ENCODE peak calls at places on chromosomes 6 and 20, in six cellular contexts. V is cardiac muscle cell, S is left ventricle myocardium inferior, Z is stomach, Y is H9, I is trophoblast cell. L is an unnamed sample. For H3K4me1, the result is how much of the 10 kb centered on the place peaks cover.

GRCh38 chr6:138545621-138545980 is 46.3 kb upstream of the NHSL1 start:
- DNase-seq in S (peak), V (peak), Y (peak), Z (peak), I (no peak), L (peak)

GRCh38 chr20:25053207-25054132 is 4.5 kb downstream of the ACSS1 start:
- DNase-seq in Y (no peak), Z (peak), V (peak), I (no peak), S (peak), L (peak)

GRCh38 chr6:116208056-116208785 is 45.7 kb downstream of the TSPYL4 start:
- DNase-seq in Z (no peak), I (peak), V (no peak), S (no peak), Y (no peak), L (no peak)

GRCh38 chr6:97572943-97573342 is 289.9 kb upstream of the MMS22L start:
- DNase-seq in S (no peak), V (no peak), Y (no peak), I (no peak), Z (no peak), L (no peak)

GRCh38 chr20:15320941-15321340 is 983.5 kb upstream of the FLRT3 start:
- DNase-seq in Z (no peak), S (no peak), I (no peak), Y (no peak), V (no peak), L (peak)

GRCh38 chr20:63487116-63487764 is 11.6 kb downstream of the EEF1A2 start:
- DNase-seq in Y (no peak), V (no peak), I (no peak), Z (no peak), S (no peak), L (no peak)

GRCh38 chr20:32888636-32889035 is 29.9 kb downstream of the EFCAB8 start:
- DNase-seq in Y (no peak), Z (no peak), S (no peak), V (no peak), I (no peak), L (no peak)

GRCh38 chr20:48339147-48339985 is 488.4 kb downstream of the PREX1 start:
- DNase-seq in Y (no peak), Z (no peak), S (no peak), I (no peak), V (peak), L (no peak)

GRCh38 chr6:37502703-37503485 is 3.2 kb upstream of the CCDC167 start:
- DNase-seq in I (no peak), V (no peak), S (no peak), Z (no peak), Y (no peak), L (no peak)

GRCh38 chr6:45699663-45700062 is 316.0 kb downstream of the CLIC5 start:
- DNase-seq in Y (no peak), I (no peak), V (no peak), Z (no peak), S (no peak), L (no peak)

GRCh38 chr6:111662794-111663231 is 57.1 kb upstream of the TRAF3IP2 start:
- DNase-seq in V (peak), S (no peak), Z (no peak), Y (no peak), I (no peak), L (no peak)

GRCh38 chr20:18835850-18836249 is 22.3 kb downstream of the SCP2D1 start:
- DNase-seq in Y (no peak), V (no peak), S (no peak), I (no peak), Z (no peak), L (no peak)

GRCh38 chr6:137165375-137166246 is 7.8 kb downstream of the IL22RA2 start:
- DNase-seq in Z (peak), V (peak), Y (no peak), I (peak), S (no peak), L (no peak)

GRCh38 chr6:120405947-120406346 is 928.3 kb downstream of the TBC1D32 start:
- DNase-seq in V (no peak), Z (no peak), S (no peak), I (no peak), Y (peak), L (no peak)

GRCh38 chr6:157514659-157515496 is 133.9 kb downstream of the ZDHHC14 start:
- DNase-seq in I (peak), V (peak), Z (no peak), Y (no peak), S (no peak), L (peak)

GRCh38 chr20:38321959-38322598 is 18.1 kb downstream of the BPI start:
- DNase-seq in Z (no peak), V (peak), Y (peak), I (peak), S (no peak), L (no peak)

GRCh38 chr6:130115036-130115435 is 96.7 kb downstream of the L3MBTL3 start:
- DNase-seq in V (no peak), I (no peak), Y (no peak), S (no peak), Z (no peak), L (no peak)

GRCh38 chr6:130119211-130119610 is 100.8 kb downstream of the L3MBTL3 start:
- DNase-seq in Z (no peak), Y (no peak), V (no peak), S (no peak), I (no peak), L (no peak)

GRCh38 chr6:130120731-130121130 is 102.0 kb downstream of the SAMD3 start:
- DNase-seq in Z (no peak), I (no peak), V (no peak), Y (no peak), S (no peak), L (no peak)

GRCh38 chr6:130118236-130118635 is 99.9 kb downstream of the L3MBTL3 start:
- DNase-seq in Z (no peak), Y (no peak), S (no peak), V (no peak), I (no peak), L (no peak)

GRCh38 chr6:130116273-130116672 is 97.9 kb downstream of the L3MBTL3 start:
- DNase-seq in S (no peak), Y (no peak), Z (no peak), I (no peak), V (no peak), L (no peak)
- H3K4me1 ChIP-seq in S (under half), Y (under half), Z (under half), I (under half), V (under half), L (under half)

DNA sequence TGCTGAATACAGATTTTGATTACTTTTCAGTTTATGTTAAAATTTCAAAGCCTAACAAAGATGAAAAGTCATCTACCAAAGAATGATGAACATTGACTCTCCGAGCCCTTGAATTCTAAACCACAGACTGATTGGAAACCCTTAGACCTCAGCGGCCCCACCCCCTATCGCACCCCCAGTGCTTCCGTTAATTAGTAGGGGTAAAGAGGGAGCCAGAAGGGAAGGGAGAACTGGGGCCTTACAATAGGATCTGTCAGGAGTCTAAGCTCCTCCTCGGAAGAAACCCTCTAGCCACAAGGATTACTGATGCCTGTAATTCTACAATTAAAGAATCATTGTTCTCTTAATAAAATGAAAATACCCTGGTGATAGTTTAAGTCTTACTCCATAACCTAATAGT is 79.7 kb upstream of the JARID2 start:
- DNase-seq in S (no peak), Y (no peak), Z (no peak), I (no peak), V (no peak), L (no peak)
- H3K4me1 ChIP-seq in S (under half), Y (under half), Z (under half), I (under half), V (under half), L (under half)

GRCh38 chr6:32845381-32845884 is 1.6 kb upstream of the PSMB8 start:
- DNase-seq in Y (no peak), V (no peak), S (no peak), I (no peak), Z (no peak), L (no peak)

GRCh38 chr6:32843321-32843978 is 397 bp downstream of the PSMB8 start:
- DNase-seq in V (no peak), Z (no peak), S (no peak), Y (peak), I (no peak), L (peak)

GRCh38 chr6:32843979-32844838 is at the start of gene PSMB8:
- DNase-seq in V (peak), I (peak), Y (peak), S (peak), Z (peak), L (peak)

GRCh38 chr6:32847004-32847403 is 3.2 kb upstream of the PSMB8 start:
- DNase-seq in Y (no peak), V (no peak), Z (no peak), S (no peak), I (no peak), L (no peak)

GRCh38 chr6:32844839-32845372 is 1.1 kb upstream of the PSMB8 start:
- DNase-seq in Z (no peak), V (no peak), Y (no peak), S (no peak), I (no peak), L (no peak)
- H3K4me1 ChIP-seq in Z (under half), V (under half), Y (under half), S (half or more), I (under half), L (under half)

DNA sequence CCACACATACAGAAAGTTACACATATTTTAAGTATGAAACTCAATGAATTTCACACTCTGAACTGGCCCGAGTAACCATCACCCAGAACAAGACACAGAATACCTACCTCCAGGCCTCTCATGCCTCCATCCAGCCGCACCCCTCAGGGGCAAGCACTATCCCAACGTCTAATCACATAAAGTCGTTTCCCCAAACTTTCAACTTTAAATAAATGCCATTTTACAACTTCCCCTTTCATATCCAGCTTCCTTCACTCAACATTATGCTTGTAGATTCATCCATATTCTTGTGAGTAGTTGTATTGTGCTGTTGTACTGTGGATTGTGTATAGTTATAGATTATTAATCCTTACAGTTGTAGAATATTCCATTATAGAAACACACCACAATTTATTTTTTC is 539.1 kb downstream of the CD83 start:
- DNase-seq in V (no peak), Z (no peak), Y (no peak), S (no peak), I (no peak), L (no peak)
- H3K4me1 ChIP-seq in V (under half), Z (under half), Y (under half), S (under half), I (under half), L (under half)

GRCh38 chr6:11162262-11162661 is 50.7 kb upstream of the ERVFRD-1 start:
- DNase-seq in I (no peak), V (no peak), Y (no peak), S (no peak), Z (no peak), L (no peak)

GRCh38 chr6:11164717-11165646 is 53.5 kb upstream of the ERVFRD-1 start:
- DNase-seq in I (no peak), Y (no peak), Z (no peak), S (no peak), V (no peak), L (no peak)

GRCh38 chr6:11166948-11167347 is 55.4 kb upstream of the ERVFRD-1 start:
- DNase-seq in S (no peak), Z (no peak), I (no peak), V (no peak), Y (no peak), L (no peak)

GRCh38 chr6:11161031-11161966 is 49.8 kb upstream of the ERVFRD-1 start:
- DNase-seq in Y (no peak), I (no peak), Z (no peak), V (no peak), S (no peak), L (no peak)

DNA sequence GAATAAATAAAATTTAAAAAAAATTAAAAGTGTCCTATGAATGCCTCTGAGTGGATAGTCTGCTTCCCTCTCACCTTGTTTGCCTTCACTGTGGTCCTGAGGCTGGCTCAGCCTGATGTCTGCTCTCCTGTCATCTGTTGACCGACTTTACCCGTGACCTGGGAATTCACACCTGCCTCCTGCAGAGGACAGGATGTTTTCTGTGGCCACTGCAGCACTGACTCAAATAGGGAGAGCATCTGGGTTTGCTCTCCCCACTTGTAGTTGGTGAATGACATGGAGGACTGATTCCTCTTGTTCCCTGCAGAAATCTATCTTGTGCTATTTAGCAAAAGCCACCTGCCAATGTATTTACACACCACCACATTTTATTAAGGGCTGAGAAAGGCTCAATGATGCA is 52.4 kb upstream of the ERVFRD-1 start:
- DNase-seq in Y (no peak), S (no peak), V (no peak), Z (no peak), I (no peak), L (no peak)
- H3K4me1 ChIP-seq in Y (under half), S (under half), V (under half), Z (under half), I (under half), L (under half)

GRCh38 chr6:128963561-128963960 is 80.6 kb downstream of the LAMA2 start:
- DNase-seq in Y (no peak), S (no peak), Z (no peak), V (no peak), I (no peak), L (no peak)
- H3K4me1 ChIP-seq in Y (under half), S (half or more), Z (under half), V (under half), I (under half), L (under half)

GRCh38 chr6:12077021-12077420 is 64.9 kb downstream of the HIVEP1 start:
- DNase-seq in I (no peak), S (no peak), Z (no peak), V (no peak), Y (no peak), L (no peak)

GRCh38 chr6:12081776-12082175 is 69.7 kb downstream of the HIVEP1 start:
- DNase-seq in S (no peak), I (peak), Z (no peak), V (no peak), Y (no peak), L (no peak)

GRCh38 chr6:12075067-12075563 is 63.0 kb downstream of the HIVEP1 start:
- DNase-seq in V (peak), S (no peak), I (no peak), Z (no peak), Y (no peak), L (no peak)

GRCh38 chr6:12082368-12082767 is 70.3 kb downstream of the HIVEP1 start:
- DNase-seq in Z (no peak), Y (no peak), I (no peak), V (no peak), S (no peak), L (no peak)

DNA sequence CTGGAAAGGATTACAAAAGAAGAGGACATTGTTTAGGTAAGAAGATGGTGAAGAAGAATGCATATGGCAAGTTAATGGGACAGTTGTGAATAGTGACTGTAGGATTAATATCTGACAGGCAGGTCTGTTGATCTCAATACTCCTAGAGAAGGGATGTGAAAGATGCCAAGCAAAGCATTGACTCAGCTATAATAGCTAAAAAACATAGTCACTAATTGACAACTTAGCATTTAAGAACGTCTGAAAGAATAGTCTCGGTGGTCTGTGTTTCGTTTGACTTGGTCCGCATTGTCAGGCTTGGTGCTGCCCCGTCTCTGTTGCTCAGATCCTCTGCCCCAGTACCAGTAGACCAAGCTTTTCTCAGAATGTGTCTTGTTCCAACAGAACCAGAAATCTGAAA is 65.9 kb downstream of the HIVEP1 start:
- DNase-seq in Z (no peak), Y (no peak), S (no peak), I (no peak), V (no peak), L (no peak)
- H3K4me1 ChIP-seq in Z (under half), Y (under half), S (under half), I (under half), V (under half), L (under half)

GRCh38 chr20:45032276-45032675 is 66.0 kb downstream of the STK4 start:
- DNase-seq in S (no peak), Y (no peak), I (no peak), Z (no peak), V (no peak), L (no peak)

GRCh38 chr20:45036044-45036755 is 64.7 kb downstream of the KCNS1 start:
- DNase-seq in V (peak), Z (no peak), I (peak), S (no peak), Y (no peak), L (no peak)

GRCh38 chr20:45029884-45030283 is 63.6 kb downstream of the STK4 start:
- DNase-seq in I (no peak), V (no peak), Z (no peak), Y (no peak), S (no peak), L (no peak)

GRCh38 chr20:45034436-45034835 is 66.5 kb downstream of the KCNS1 start:
- DNase-seq in I (no peak), S (no peak), Y (no peak), V (no peak), Z (no peak), L (no peak)

GRCh38 chr20:45032781-45033180 is 66.5 kb downstream of the STK4 start:
- DNase-seq in V (no peak), S (no peak), Z (no peak), Y (no peak), I (no peak), L (no peak)
- H3K4me1 ChIP-seq in V (under half), S (under half), Z (under half), Y (under half), I (under half), L (under half)

GRCh38 chr6:119307041-119307440 is 42.5 kb downstream of the MAN1A1 start:
- DNase-seq in Y (no peak), Z (no peak), S (no peak), V (no peak), I (no peak), L (no peak)
- H3K4me1 ChIP-seq in Y (under half), Z (under half), S (under half), V (under half), I (under half), L (under half)

L was measured in psoas muscle.